ENCODE peak calls at places on chromosomes 16 and 17, in seven cellular contexts. D is GM20000, H is heart right ventricle, Y is tibial nerve, S is fibroblast of lung, E is spleen, X is mammary epithelial cell. W is an unnamed sample.

GRCh38 chr17:29847527-29847931 is 82.5 kb downstream of the SSH2 start:
- DNase-seq in D (no peak), E (no peak), X (no peak), Y (no peak), H (no peak), S (peak; percentile 11), W (no peak)

GRCh38 chr17:40707720-40708119 is 4.2 kb upstream of the KRT24 start:
- DNase-seq in H (peak; percentile 18), D (no peak), Y (peak; percentile 69), E (no peak), X (no peak), S (no peak), W (no peak)

GRCh38 chr16:51473091-51473490 is 322.0 kb upstream of the SALL1 start:
- DNase-seq in E (no peak), Y (no peak), D (no peak), H (no peak), S (no peak), X (no peak), W (no peak)

GRCh38 chr17:1487939-1488825 is 4.3 kb downstream of the MYO1C start:
- DNase-seq in X (peak; percentile 71), E (peak; percentile 94), Y (peak; percentile 86), H (peak; percentile 91), S (peak; percentile 84), D (peak; percentile 93), W (peak; percentile 90)

GRCh38 chr17:64750891-64751677 is 89.0 kb upstream of the SMURF2 start:
- DNase-seq in X (peak; percentile 44), S (no peak), H (no peak), E (no peak), D (no peak), Y (no peak), W (no peak)

GRCh38 chr17:2025622-2026309 is 632 bp upstream of the RTN4RL1 start:
- DNase-seq in S (peak; percentile 54), D (peak; percentile 68), X (peak; percentile 60), Y (peak; percentile 77), E (no peak), H (peak; percentile 78), W (peak; percentile 74)

GRCh38 chr16:967546-968295 is 3.1 kb downstream of the LMF1 start:
- DNase-seq in D (no peak), Y (no peak), H (no peak), X (no peak), S (no peak), E (no peak), W (no peak)

GRCh38 chr17:68423251-68423650 is 34.0 kb downstream of the WIPI1 start:
- DNase-seq in H (no peak), E (no peak), Y (no peak), S (no peak), D (no peak), X (no peak), W (no peak)

GRCh38 chr17:27878776-27879562 is 14.2 kb downstream of the LYRM9 start:
- DNase-seq in D (no peak), H (no peak), X (no peak), S (no peak), E (no peak), Y (no peak), W (no peak)

GRCh38 chr16:54462766-54463165 is 176.2 kb upstream of the IRX3 start:
- DNase-seq in D (no peak), H (no peak), E (no peak), X (peak; percentile 18), S (peak; percentile 28), Y (no peak), W (no peak)

GRCh38 chr17:81590121-81590520 is 38.0 kb upstream of the FAAP100 start:
- DNase-seq in X (no peak), Y (no peak), E (no peak), S (no peak), H (no peak), D (no peak), W (no peak)

GRCh38 chr17:44346064-44346844 is 1.2 kb downstream of the GRN start:
- DNase-seq in S (no peak), Y (no peak), H (no peak), X (no peak), D (no peak), E (no peak), W (no peak)

GRCh38 chr17:37752482-37752881 is 7.6 kb upstream of the HNF1B start:
- DNase-seq in Y (no peak), X (peak; percentile 69), D (no peak), S (peak; percentile 84), H (no peak), E (no peak), W (no peak)

GRCh38 chr16:69329369-69330285 is 761 bp downstream of the PDF start:
- DNase-seq in Y (no peak), H (peak; percentile 39), S (peak; percentile 26), X (peak; percentile 48), D (peak; percentile 72), E (peak; percentile 89), W (peak; percentile 71)

DNA sequence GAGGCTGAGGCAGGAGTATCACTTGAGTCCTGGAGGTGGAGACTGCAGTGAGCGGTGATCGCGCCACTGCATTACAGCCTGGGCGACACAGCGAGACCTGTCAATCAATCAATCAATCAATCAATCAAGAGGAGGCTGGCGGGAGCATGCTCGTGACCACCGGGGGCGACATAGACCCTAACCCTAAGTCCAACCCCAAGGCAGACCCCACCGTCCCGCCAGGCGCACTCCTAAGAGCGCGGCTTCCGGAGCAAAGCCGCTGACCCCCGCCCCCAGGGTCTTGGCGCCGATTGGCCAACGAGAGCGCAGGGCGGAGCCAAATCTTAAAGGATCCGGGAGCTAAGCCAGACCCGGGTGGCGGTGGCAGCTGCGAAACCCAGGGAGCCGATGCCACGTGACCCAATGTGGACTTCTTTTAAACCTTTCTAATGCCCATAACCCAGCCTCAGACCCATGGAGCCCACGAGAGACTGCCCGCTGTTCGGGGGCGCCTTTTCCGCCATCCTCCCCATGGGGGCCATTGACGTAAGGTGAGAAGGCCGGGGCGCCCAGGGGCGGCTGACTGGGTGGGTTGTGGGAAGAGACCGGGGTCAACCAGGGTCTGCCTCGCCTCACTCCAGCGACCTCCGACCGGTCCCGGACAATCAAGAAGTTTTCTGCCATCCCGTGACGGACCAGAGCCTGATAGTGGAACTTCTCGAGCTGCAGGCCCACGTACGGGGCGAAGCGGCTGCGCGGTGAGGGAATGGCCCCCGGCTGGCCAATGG is at the start of gene RANGRF:
- DNase-seq in H (peak; percentile 91), E (peak; percentile 96), D (peak; percentile 93), S (peak; percentile 71), Y (peak; percentile 87), X (peak; percentile 72), W (peak; percentile 95)
- TF ChIP-seq CTCF in H (no peak), E (no peak), D (no peak), S (no peak), Y (no peak), X (no peak), W (no peak)

GRCh38 chr16:71784093-71784492 is 24.5 kb downstream of the AP1G1 start:
- DNase-seq in X (no peak), Y (no peak), E (no peak), H (no peak), S (no peak), D (no peak), W (no peak)

GRCh38 chr16:71780521-71781089 is 28.0 kb downstream of the AP1G1 start:
- DNase-seq in E (no peak), D (no peak), S (no peak), H (no peak), Y (no peak), X (no peak), W (no peak)

GRCh38 chr16:71777329-71777728 is 31.3 kb downstream of the AP1G1 start:
- DNase-seq in E (no peak), X (no peak), S (no peak), Y (no peak), H (no peak), D (no peak), W (no peak)

GRCh38 chr16:71778780-71779179 is 29.9 kb downstream of the AP1G1 start:
- DNase-seq in D (no peak), E (no peak), S (no peak), H (no peak), X (no peak), Y (no peak), W (no peak)

DNA sequence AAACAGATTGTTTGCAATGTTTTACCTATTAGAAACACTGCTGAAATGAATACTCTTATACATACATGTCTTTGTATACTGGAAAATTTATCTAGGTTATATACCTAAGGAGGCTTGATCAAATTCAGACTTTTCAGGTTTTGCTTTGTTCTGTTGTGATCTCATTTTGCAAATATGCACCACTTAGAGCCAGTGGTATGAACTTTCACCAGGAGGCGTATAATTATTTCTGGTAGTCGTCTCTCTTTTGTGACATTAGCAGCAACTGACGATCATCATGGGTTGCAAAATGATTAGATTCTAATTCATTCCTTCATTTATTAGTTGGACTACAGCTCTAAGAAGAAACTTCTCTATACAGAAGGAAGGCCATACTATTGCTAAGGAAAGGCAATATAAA is 26.9 kb downstream of the AP1G1 start:
- DNase-seq in S (peak; percentile 72), X (peak; percentile 17), Y (no peak), D (no peak), E (no peak), H (no peak), W (no peak)
- TF ChIP-seq CTCF in S (no peak), X (no peak), Y (no peak), D (no peak), E (no peak), H (no peak), W (no peak)

GRCh38 chr17:74380086-74380958 is 13.0 kb downstream of the GPR142 start:
- DNase-seq in D (no peak), S (no peak), X (peak; percentile 77), Y (no peak), E (no peak), H (no peak), W (no peak)
- TF ChIP-seq CTCF in D (no peak), S (no peak), X (peak; percentile 43), Y (no peak), E (no peak), H (no peak), W (no peak)

DNA sequence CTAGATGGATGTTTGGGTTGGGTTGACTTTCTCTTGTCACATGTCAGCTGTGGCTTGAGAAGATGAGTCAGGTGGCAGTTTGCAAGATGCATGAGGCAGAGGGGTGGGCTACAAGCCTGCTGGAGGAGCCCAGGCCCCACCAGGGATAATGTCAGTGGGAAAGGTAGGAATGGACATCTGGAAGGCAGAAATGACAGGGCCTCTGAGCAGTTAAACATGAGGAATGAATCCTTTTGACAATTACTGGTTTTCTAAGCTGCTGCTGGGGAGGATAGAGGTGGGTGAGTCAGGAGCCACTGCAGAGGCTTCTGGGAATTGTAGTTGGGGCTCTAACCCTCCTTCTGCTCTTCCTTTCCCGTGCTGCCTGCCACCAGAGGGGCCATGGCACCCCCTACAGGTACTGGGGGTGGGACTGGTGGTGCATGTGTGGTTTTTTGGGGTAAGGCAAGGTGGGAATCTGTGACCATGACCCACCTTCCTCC is 15.7 kb downstream of the SLC52A1 start:
- DNase-seq in D (peak; percentile 60), H (no peak), S (no peak), Y (no peak), X (no peak), E (no peak), W (peak; percentile 53)
- TF ChIP-seq CTCF in D (no peak), H (no peak), S (peak; percentile 2), Y (no peak), X (no peak), E (no peak), W (peak; percentile 45)